ENCODE peak calls at places on chromosomes 11 and 22, in four cellular contexts. Y is esophagus squamous epithelium, I is H7, V is GM23248. F is an unnamed sample.

GRCh38 chr11:76801736-76802135 is 18.6 kb downstream of the TSKU start:
- DNase-seq in Y (no peak), V (no peak), I (no peak), F (no peak)

GRCh38 chr22:46056169-46057041 is 79.4 kb upstream of the WNT7B start:
- DNase-seq in I (peak; percentile 57), V (peak; percentile 83), Y (no peak), F (peak; percentile 58)

GRCh38 chr11:35632301-35632700 is 14.0 kb downstream of the FJX1 start:
- DNase-seq in V (peak; percentile 45), Y (no peak), I (no peak), F (peak; percentile 52)

GRCh38 chr11:1507381-1508140 is 21.0 kb upstream of the MOB2 start:
- DNase-seq in V (no peak), I (peak; percentile 84), Y (no peak), F (no peak)

GRCh38 chr11:2699185-2699530 is 636 bp downstream of the KCNQ1OT1 start:
- DNase-seq in Y (no peak), V (peak; percentile 61), I (peak; percentile 68), F (peak; percentile 48)

GRCh38 chr22:38751422-38752346 is 4.1 kb downstream of the SUN2 start:
- DNase-seq in I (no peak), V (no peak), Y (peak; percentile 41), F (no peak)

GRCh38 chr11:83115551-83115950 is 41.4 kb upstream of the PCF11 start:
- DNase-seq in V (no peak), I (no peak), Y (no peak), F (no peak)

GRCh38 chr22:32206774-32207758 is 2.2 kb upstream of the RFPL2 start:
- DNase-seq in I (peak; percentile 70), Y (no peak), V (peak; percentile 33), F (peak; percentile 35)

GRCh38 chr22:20531154-20531403 is 23.7 kb downstream of the MED15 start:
- DNase-seq in Y (no peak), V (no peak), I (no peak), F (no peak)

GRCh38 chr11:95119361-95120060 is 29.9 kb downstream of the ENDOD1 start:
- DNase-seq in V (no peak), I (no peak), Y (no peak), F (peak; percentile 60)

GRCh38 chr11:108092134-108092533 is 29.2 kb upstream of the ACAT1 start:
- DNase-seq in V (no peak), I (no peak), Y (no peak), F (no peak)

GRCh38 chr11:35615911-35616900 is 2.1 kb upstream of the FJX1 start:
- DNase-seq in Y (no peak), I (peak; percentile 34), V (peak; percentile 81), F (peak; percentile 63)

F was measured in M059J.